ENCODE peak calls at places on chromosomes 2 and 18, in nine cellular contexts. K, X, N, A, C, S, M, T and O are unnamed samples.

GRCh38 chr2:127852388-127852787 is 5.6 kb downstream of the POLR2D start:
- DNase-seq in N (no peak), X (no peak), C (no peak), T (no peak), A (no peak), K (no peak), S (no peak), M (no peak), O (no peak)

GRCh38 chr2:113697516-113697915 is 58.9 kb downstream of the SLC35F5 start:
- DNase-seq in M (no peak), S (no peak), C (no peak), K (no peak), N (no peak), X (no peak), T (no peak), A (no peak), O (no peak)

GRCh38 chr18:28176674-28176932 is 327 bp downstream of the CDH2 start:
- DNase-seq in A (no peak), N (no peak), T (no peak), C (no peak), K (no peak), S (peak), M (no peak), X (peak), O (no peak)

GRCh38 chr2:73938761-73939352 is 12.2 kb downstream of the DGUOK start:
- DNase-seq in A (peak), S (no peak), K (peak), X (no peak), T (peak), C (peak), M (peak), N (peak), O (no peak)

GRCh38 chr2:113217455-113218282 is 43.9 kb downstream of the PSD4 start:
- DNase-seq in A (no peak), N (no peak), S (no peak), M (no peak), C (no peak), K (peak), T (no peak), X (no peak), O (no peak)

GRCh38 chr2:12738112-12738485 is 21.4 kb downstream of the TRIB2 start:
- DNase-seq in K (peak), N (peak), X (no peak), T (peak), M (no peak), C (no peak), A (peak), S (no peak), O (no peak)

GRCh38 chr2:50513724-50514123 is 518.2 kb downstream of the NRXN1 start:
- DNase-seq in T (no peak), A (no peak), X (no peak), N (no peak), S (peak), K (no peak), M (no peak), C (no peak), O (no peak)

GRCh38 chr2:204888222-204888621 is 342.9 kb downstream of the PARD3B start:
- DNase-seq in N (no peak), S (no peak), X (no peak), A (no peak), T (no peak), C (no peak), M (no peak), K (no peak), O (no peak)

GRCh38 chr18:23784811-23785245 is 95.6 kb downstream of the LAMA3 start:
- DNase-seq in X (no peak), K (peak), T (peak), S (no peak), A (peak), C (peak), N (peak), M (peak), O (no peak)

GRCh38 chr2:8659735-8660492 is 21.9 kb upstream of the ID2 start:
- DNase-seq in A (no peak), C (no peak), N (no peak), K (no peak), X (no peak), S (no peak), T (no peak), M (no peak), O (no peak)

GRCh38 chr2:59301466-59302402 is 1060.6 kb upstream of the FANCL start:
- DNase-seq in T (peak), M (peak), X (peak), S (peak), N (peak), A (peak), K (peak), C (peak), O (peak)

GRCh38 chr18:27599202-27599829 is 414.2 kb upstream of the CHST9 start:
- DNase-seq in M (no peak), T (peak), X (peak), N (peak), S (peak), C (peak), K (peak), A (peak), O (peak)

GRCh38 chr18:58822944-58823343 is 41.7 kb upstream of the ZNF532 start:
- DNase-seq in S (no peak), C (no peak), A (no peak), T (no peak), X (no peak), K (no peak), N (no peak), M (no peak), O (no peak)

GRCh38 chr2:83730258-83730657 is 728.8 kb downstream of the SUCLG1 start:
- DNase-seq in M (no peak), A (no peak), S (no peak), K (no peak), X (no peak), C (no peak), N (peak), T (no peak), O (no peak)

GRCh38 chr2:64262068-64262467 is 117.8 kb upstream of the PELI1 start:
- DNase-seq in X (no peak), M (no peak), K (peak), T (no peak), S (no peak), C (no peak), A (no peak), N (peak), O (no peak)

GRCh38 chr2:44531289-44531688 is 169.5 kb downstream of the CAMKMT start:
- DNase-seq in K (no peak), T (no peak), S (no peak), M (no peak), X (no peak), A (no peak), C (no peak), N (no peak), O (no peak)

GRCh38 chr2:210477496-210477895 is 937 bp upstream of the LANCL1 start:
- DNase-seq in K (peak), A (peak), X (peak), C (peak), T (peak), S (peak), N (peak), M (peak), O (no peak)

GRCh38 chr2:25417715-25418369 is 76.1 kb upstream of the DNMT3A start:
- DNase-seq in T (no peak), S (no peak), A (no peak), M (no peak), X (no peak), C (no peak), K (no peak), N (no peak), O (peak)

GRCh38 chr2:46561731-46562450 is 82.5 kb downstream of the TMEM247 start:
- DNase-seq in M (no peak), A (peak), X (no peak), K (no peak), T (no peak), N (no peak), S (no peak), C (peak), O (no peak)

GRCh38 chr2:128420131-128420530 is 101.5 kb upstream of the HS6ST1 start:
- DNase-seq in N (no peak), K (no peak), T (no peak), M (no peak), A (no peak), C (no peak), S (no peak), X (no peak), O (no peak)

GRCh38 chr2:23366720-23367119 is 18.3 kb upstream of the KLHL29 start:
- DNase-seq in X (no peak), N (no peak), T (no peak), S (no peak), C (no peak), A (peak), M (no peak), K (no peak), O (no peak)

GRCh38 chr2:102094917-102095316 is 47.6 kb upstream of the IL1R1 start:
- DNase-seq in X (no peak), N (peak), C (peak), M (peak), A (peak), S (no peak), K (peak), T (peak), O (no peak)

GRCh38 chr18:13730486-13730885 is 4.0 kb downstream of the RNMT start:
- DNase-seq in S (no peak), A (no peak), C (no peak), K (no peak), T (no peak), X (no peak), N (no peak), M (no peak), O (no peak)

GRCh38 chr2:208065476-208065875 is 40.1 kb upstream of the PLEKHM3 start:
- DNase-seq in K (no peak), N (no peak), T (no peak), X (no peak), M (no peak), A (no peak), S (no peak), C (no peak), O (no peak)

GRCh38 chr2:33496150-33496549 is 19.7 kb downstream of the RASGRP3 start:
- DNase-seq in A (no peak), S (no peak), X (no peak), C (peak), T (peak), M (peak), N (no peak), K (peak), O (no peak)
- H3K4me3 ChIP-seq in A (no peak), S (no peak), X (no peak), C (no peak), T (no peak), M (no peak), N (no peak), K (no peak), O (peak)

DNA sequence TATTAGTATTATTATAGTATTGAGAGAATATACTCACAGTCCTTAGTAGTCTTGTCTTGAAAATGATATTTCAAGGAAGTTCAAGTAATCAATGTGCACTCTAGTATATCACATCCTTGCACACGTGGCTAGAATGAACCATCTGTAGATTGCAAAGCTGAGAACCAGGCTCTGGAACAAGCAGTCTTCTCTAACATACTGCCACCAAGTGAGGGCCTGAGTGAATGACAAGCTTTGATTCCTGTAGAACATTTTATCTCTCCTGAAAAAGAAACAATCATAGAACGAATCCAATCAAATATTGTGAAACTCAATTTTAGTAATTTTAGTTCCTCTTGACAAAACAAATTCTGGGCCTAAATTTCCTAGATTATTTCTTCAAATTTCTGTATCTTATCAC is 55.3 kb upstream of the SULT1C3 start:
- DNase-seq in M (no peak), C (peak), K (peak), T (peak), S (peak), A (peak), X (no peak), N (peak), O (peak)
- TF ChIP-seq CTCF in M (peak), C (peak), K (peak), T (peak), S (peak), A (peak), X (peak), N (peak), O (peak)

GRCh38 chr2:121902171-121902591 is 146.7 kb downstream of the TSN start:
- DNase-seq in S (no peak), X (no peak), T (peak), C (no peak), N (peak), M (no peak), A (peak), K (no peak), O (no peak)
- H3K4me3 ChIP-seq in S (no peak), X (no peak), T (no peak), C (no peak), N (peak), M (no peak), A (no peak), K (no peak), O (no peak)

DNA sequence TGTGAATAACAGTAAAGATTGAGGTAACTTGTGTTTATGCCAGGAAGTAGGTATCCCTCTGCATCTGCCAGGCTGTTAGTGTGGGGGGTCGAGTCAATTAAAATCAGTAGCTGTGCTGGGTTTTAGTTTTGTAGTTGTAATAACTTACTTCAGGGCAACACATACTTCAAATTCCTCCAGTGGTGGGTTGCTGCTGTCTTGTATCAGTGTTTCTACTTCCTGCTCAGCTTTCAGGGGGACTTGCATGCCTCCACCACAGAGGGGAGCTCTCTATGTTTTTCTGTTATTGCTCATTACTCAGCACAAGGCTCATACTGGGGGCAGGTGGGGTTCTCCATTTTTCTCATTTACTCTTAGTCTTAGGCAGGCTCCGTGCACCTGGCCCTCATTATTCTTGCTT is 136.8 kb downstream of the CAPN13 start:
- DNase-seq in S (no peak), N (no peak), M (no peak), C (no peak), A (peak), X (no peak), K (no peak), T (no peak), O (no peak)
- TF ChIP-seq CTCF in S (no peak), N (no peak), M (no peak), C (no peak), A (peak), X (no peak), K (no peak), T (no peak), O (no peak)